ENCODE peak calls at places on chromosomes 1 and 21, in ten cellular contexts. One of them, this sample, is unnamed. For H3K36me3, the result is how much of the 10 kb centered on the place peaks cover.

GRCh38 chr1:161021959-161022332 is 994 bp upstream of the F11R start:
- DNase-seq in CD8-positive, alpha-beta T cell: no peak
- DNase-seq in uterus: no peak
- DNase-seq in IMR-90: peak
- DNase-seq in heart left ventricle: no peak
- DNase-seq in CD8-positive, alpha-beta memory T cell: no peak
- DNase-seq in cardiac muscle cell: no peak
- DNase-seq in breast epithelium: no peak
- DNase-seq in Peyer's patch: no peak
- DNase-seq in tibial artery: no peak
- DNase-seq in this sample: no peak

GRCh38 chr1:160197231-160197630 is 6.9 kb downstream of the CASQ1 start:
- DNase-seq in CD8-positive, alpha-beta memory T cell: no peak
- DNase-seq in IMR-90: no peak
- DNase-seq in Peyer's patch: no peak
- DNase-seq in tibial artery: peak
- DNase-seq in CD8-positive, alpha-beta T cell: no peak
- DNase-seq in breast epithelium: no peak
- DNase-seq in cardiac muscle cell: no peak
- DNase-seq in heart left ventricle: peak
- DNase-seq in uterus: no peak
- DNase-seq in this sample: no peak

GRCh38 chr1:64886877-64887276 is 79.5 kb downstream of the JAK1 start:
- DNase-seq in CD8-positive, alpha-beta memory T cell: no peak
- DNase-seq in heart left ventricle: no peak
- DNase-seq in tibial artery: no peak
- DNase-seq in IMR-90: no peak
- DNase-seq in CD8-positive, alpha-beta T cell: no peak
- DNase-seq in uterus: no peak
- DNase-seq in cardiac muscle cell: no peak
- DNase-seq in breast epithelium: no peak
- DNase-seq in Peyer's patch: no peak
- DNase-seq in this sample: no peak

GRCh38 chr21:16891821-16892220 is 621.0 kb upstream of the CXADR start:
- DNase-seq in cardiac muscle cell: no peak
- DNase-seq in Peyer's patch: no peak
- DNase-seq in CD8-positive, alpha-beta T cell: no peak
- DNase-seq in uterus: no peak
- DNase-seq in heart left ventricle: no peak
- DNase-seq in CD8-positive, alpha-beta memory T cell: no peak
- DNase-seq in breast epithelium: no peak
- DNase-seq in tibial artery: no peak
- DNase-seq in IMR-90: peak
- DNase-seq in this sample: peak

GRCh38 chr1:192954705-192955265 is 104.4 kb downstream of the UCHL5 start:
- DNase-seq in CD8-positive, alpha-beta T cell: no peak
- DNase-seq in CD8-positive, alpha-beta memory T cell: no peak
- DNase-seq in Peyer's patch: no peak
- DNase-seq in breast epithelium: no peak
- DNase-seq in heart left ventricle: no peak
- DNase-seq in IMR-90: no peak
- DNase-seq in tibial artery: no peak
- DNase-seq in uterus: no peak
- DNase-seq in cardiac muscle cell: no peak
- DNase-seq in this sample: no peak

GRCh38 chr1:243471026-243471685 is 215.3 kb downstream of the SDCCAG8 start:
- DNase-seq in IMR-90: no peak
- DNase-seq in heart left ventricle: no peak
- DNase-seq in CD8-positive, alpha-beta memory T cell: no peak
- DNase-seq in tibial artery: no peak
- DNase-seq in CD8-positive, alpha-beta T cell: no peak
- DNase-seq in uterus: no peak
- DNase-seq in Peyer's patch: no peak
- DNase-seq in breast epithelium: no peak
- DNase-seq in cardiac muscle cell: no peak
- DNase-seq in this sample: no peak

GRCh38 chr1:14345925-14346550 is 252.4 kb upstream of the KAZN start:
- DNase-seq in breast epithelium: no peak
- DNase-seq in CD8-positive, alpha-beta memory T cell: no peak
- DNase-seq in tibial artery: no peak
- DNase-seq in heart left ventricle: no peak
- DNase-seq in Peyer's patch: no peak
- DNase-seq in IMR-90: no peak
- DNase-seq in cardiac muscle cell: no peak
- DNase-seq in CD8-positive, alpha-beta T cell: no peak
- DNase-seq in uterus: no peak
- DNase-seq in this sample: peak

GRCh38 chr1:246782120-246782900 is 58.1 kb downstream of the SCCPDH start:
- DNase-seq in uterus: no peak
- DNase-seq in heart left ventricle: peak
- DNase-seq in Peyer's patch: no peak
- DNase-seq in breast epithelium: no peak
- DNase-seq in cardiac muscle cell: no peak
- DNase-seq in IMR-90: peak
- DNase-seq in CD8-positive, alpha-beta T cell: no peak
- DNase-seq in CD8-positive, alpha-beta memory T cell: no peak
- DNase-seq in tibial artery: peak
- DNase-seq in this sample: peak

GRCh38 chr1:179938752-179939151 is 15.9 kb upstream of the CEP350 start:
- DNase-seq in CD8-positive, alpha-beta T cell: no peak
- DNase-seq in cardiac muscle cell: peak
- DNase-seq in IMR-90: peak
- DNase-seq in CD8-positive, alpha-beta memory T cell: no peak
- DNase-seq in breast epithelium: no peak
- DNase-seq in uterus: no peak
- DNase-seq in Peyer's patch: no peak
- DNase-seq in heart left ventricle: no peak
- DNase-seq in tibial artery: no peak
- DNase-seq in this sample: no peak

DNA sequence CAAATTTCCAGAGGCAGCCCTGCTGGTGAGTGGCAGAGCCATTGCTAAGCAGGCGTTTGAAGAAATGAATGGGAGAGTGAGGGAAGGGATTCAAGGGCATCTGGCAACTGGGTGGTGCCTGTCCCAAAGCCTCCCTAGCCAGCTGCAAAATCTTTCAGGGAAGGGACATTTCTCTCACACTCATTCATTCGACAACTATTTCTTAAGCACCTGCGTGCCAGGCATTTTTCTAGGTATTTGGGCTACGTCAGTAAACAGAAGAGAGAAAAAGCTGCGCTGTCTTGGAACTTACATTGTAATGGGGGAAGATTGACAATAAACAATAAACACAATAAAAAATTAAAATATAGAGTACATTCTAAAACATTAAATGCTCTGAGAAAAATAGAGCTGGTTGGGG is 301.9 kb upstream of the USP24 start:
- DNase-seq in uterus: no peak
- DNase-seq in CD8-positive, alpha-beta T cell: no peak
- DNase-seq in tibial artery: no peak
- DNase-seq in heart left ventricle: no peak
- DNase-seq in Peyer's patch: no peak
- DNase-seq in breast epithelium: no peak
- DNase-seq in CD8-positive, alpha-beta memory T cell: no peak
- DNase-seq in IMR-90: no peak
- DNase-seq in cardiac muscle cell: no peak
- DNase-seq in this sample: no peak
- H3K36me3 ChIP-seq in uterus: under half
- H3K36me3 ChIP-seq in CD8-positive, alpha-beta T cell: under half
- H3K36me3 ChIP-seq in tibial artery: under half
- H3K36me3 ChIP-seq in heart left ventricle: under half
- H3K36me3 ChIP-seq in Peyer's patch: under half
- H3K36me3 ChIP-seq in breast epithelium: under half
- H3K36me3 ChIP-seq in CD8-positive, alpha-beta memory T cell: under half
- H3K36me3 ChIP-seq in IMR-90: under half
- H3K36me3 ChIP-seq in cardiac muscle cell: under half
- H3K36me3 ChIP-seq in this sample: under half

DNA sequence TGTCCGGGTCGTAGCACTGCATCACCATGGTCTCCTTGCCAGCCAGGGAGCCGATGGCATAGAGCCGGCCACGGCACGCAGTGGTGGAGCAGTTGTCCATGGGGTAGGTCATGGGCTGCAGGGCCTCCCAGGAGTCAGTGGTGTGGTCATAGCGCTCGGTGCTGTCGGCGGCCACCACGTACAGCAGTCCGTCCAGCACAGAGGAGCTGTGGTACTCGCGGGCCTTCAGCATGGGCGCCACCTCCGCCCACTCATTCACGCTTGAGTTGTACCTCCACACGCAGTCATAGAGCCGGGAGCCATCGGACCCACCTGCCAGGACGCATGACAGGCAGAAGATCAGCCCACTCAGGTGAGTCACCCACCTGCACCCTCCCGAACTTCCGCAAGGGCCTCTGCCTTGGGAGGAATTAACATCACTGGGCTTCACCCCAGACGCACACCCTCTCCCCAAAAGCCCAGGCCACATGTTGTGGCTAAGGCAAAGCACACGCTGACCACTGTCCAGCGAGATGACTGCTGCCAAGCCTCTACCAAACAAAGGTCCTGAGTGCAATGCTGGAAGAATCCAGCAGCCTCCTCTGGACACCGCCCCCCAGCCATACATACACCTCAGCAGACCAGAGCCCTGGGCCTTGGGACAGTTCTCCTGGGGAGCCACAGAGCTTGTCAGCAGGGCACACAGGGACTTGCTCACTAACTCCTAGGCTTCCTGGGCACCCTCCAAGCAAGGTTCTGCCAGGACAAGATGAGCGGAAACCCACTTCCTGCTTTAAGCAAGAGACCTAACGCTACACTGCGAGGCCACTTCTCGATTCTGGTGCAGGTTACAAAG is 3.3 kb downstream of the KLHL21 start:
- DNase-seq in cardiac muscle cell: no peak
- DNase-seq in Peyer's patch: peak
- DNase-seq in IMR-90: no peak
- DNase-seq in uterus: no peak
- DNase-seq in breast epithelium: no peak
- DNase-seq in heart left ventricle: no peak
- DNase-seq in tibial artery: no peak
- DNase-seq in CD8-positive, alpha-beta T cell: no peak
- DNase-seq in CD8-positive, alpha-beta memory T cell: peak
- DNase-seq in this sample: no peak
- H3K36me3 ChIP-seq in cardiac muscle cell: under half
- H3K36me3 ChIP-seq in Peyer's patch: under half
- H3K36me3 ChIP-seq in IMR-90: under half
- H3K36me3 ChIP-seq in uterus: under half
- H3K36me3 ChIP-seq in breast epithelium: under half
- H3K36me3 ChIP-seq in heart left ventricle: under half
- H3K36me3 ChIP-seq in tibial artery: half or more
- H3K36me3 ChIP-seq in CD8-positive, alpha-beta T cell: under half
- H3K36me3 ChIP-seq in CD8-positive, alpha-beta memory T cell: under half
- H3K36me3 ChIP-seq in this sample: under half

DNA sequence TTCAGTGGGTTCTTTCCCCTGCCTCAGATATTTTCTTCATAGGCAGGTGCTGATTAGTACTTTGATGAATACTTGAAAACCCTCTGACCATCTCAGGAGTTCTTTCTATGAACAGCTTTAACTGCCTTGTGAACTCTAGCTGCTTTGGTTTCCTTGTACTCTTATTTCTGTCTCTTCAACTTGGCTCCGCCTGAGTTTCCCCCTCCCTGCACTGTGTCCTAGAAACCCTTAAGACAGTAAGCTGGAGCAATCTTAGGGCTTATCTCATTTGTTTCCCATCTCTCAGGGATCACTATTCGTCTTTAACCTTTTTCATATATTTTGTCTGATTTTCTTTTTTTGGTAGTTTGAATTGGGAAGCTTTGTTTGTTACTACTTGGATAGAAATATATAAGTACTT is 99.1 kb downstream of the PKN2 start:
- DNase-seq in Peyer's patch: no peak
- DNase-seq in cardiac muscle cell: peak
- DNase-seq in breast epithelium: no peak
- DNase-seq in IMR-90: no peak
- DNase-seq in uterus: no peak
- DNase-seq in CD8-positive, alpha-beta T cell: no peak
- DNase-seq in heart left ventricle: no peak
- DNase-seq in tibial artery: no peak
- DNase-seq in CD8-positive, alpha-beta memory T cell: no peak
- DNase-seq in this sample: no peak
- H3K36me3 ChIP-seq in Peyer's patch: under half
- H3K36me3 ChIP-seq in cardiac muscle cell: under half
- H3K36me3 ChIP-seq in breast epithelium: under half
- H3K36me3 ChIP-seq in IMR-90: under half
- H3K36me3 ChIP-seq in uterus: under half
- H3K36me3 ChIP-seq in CD8-positive, alpha-beta T cell: under half
- H3K36me3 ChIP-seq in heart left ventricle: half or more
- H3K36me3 ChIP-seq in tibial artery: under half
- H3K36me3 ChIP-seq in CD8-positive, alpha-beta memory T cell: under half
- H3K36me3 ChIP-seq in this sample: under half

GRCh38 chr21:25906554-25906953 is 171.8 kb downstream of the GABPA start:
- DNase-seq in IMR-90: no peak
- DNase-seq in uterus: no peak
- DNase-seq in breast epithelium: no peak
- DNase-seq in CD8-positive, alpha-beta T cell: no peak
- DNase-seq in CD8-positive, alpha-beta memory T cell: no peak
- DNase-seq in heart left ventricle: no peak
- DNase-seq in cardiac muscle cell: no peak
- DNase-seq in Peyer's patch: no peak
- DNase-seq in tibial artery: no peak
- DNase-seq in this sample: no peak
- H3K36me3 ChIP-seq in IMR-90: under half
- H3K36me3 ChIP-seq in uterus: under half
- H3K36me3 ChIP-seq in breast epithelium: under half
- H3K36me3 ChIP-seq in CD8-positive, alpha-beta T cell: under half
- H3K36me3 ChIP-seq in CD8-positive, alpha-beta memory T cell: under half
- H3K36me3 ChIP-seq in heart left ventricle: under half
- H3K36me3 ChIP-seq in cardiac muscle cell: under half
- H3K36me3 ChIP-seq in Peyer's patch: under half
- H3K36me3 ChIP-seq in tibial artery: under half
- H3K36me3 ChIP-seq in this sample: under half

GRCh38 chr1:32773018-32773763 is 44.0 kb downstream of the YARS1 start:
- DNase-seq in cardiac muscle cell: peak
- DNase-seq in Peyer's patch: peak
- DNase-seq in CD8-positive, alpha-beta memory T cell: peak
- DNase-seq in uterus: peak
- DNase-seq in heart left ventricle: peak
- DNase-seq in IMR-90: peak
- DNase-seq in CD8-positive, alpha-beta T cell: peak
- DNase-seq in tibial artery: peak
- DNase-seq in breast epithelium: peak
- DNase-seq in this sample: peak
- H3K36me3 ChIP-seq in cardiac muscle cell: under half
- H3K36me3 ChIP-seq in Peyer's patch: under half
- H3K36me3 ChIP-seq in CD8-positive, alpha-beta memory T cell: under half
- H3K36me3 ChIP-seq in uterus: under half
- H3K36me3 ChIP-seq in heart left ventricle: half or more
- H3K36me3 ChIP-seq in IMR-90: under half
- H3K36me3 ChIP-seq in CD8-positive, alpha-beta T cell: under half
- H3K36me3 ChIP-seq in tibial artery: half or more
- H3K36me3 ChIP-seq in breast epithelium: under half
- H3K36me3 ChIP-seq in this sample: half or more

DNA sequence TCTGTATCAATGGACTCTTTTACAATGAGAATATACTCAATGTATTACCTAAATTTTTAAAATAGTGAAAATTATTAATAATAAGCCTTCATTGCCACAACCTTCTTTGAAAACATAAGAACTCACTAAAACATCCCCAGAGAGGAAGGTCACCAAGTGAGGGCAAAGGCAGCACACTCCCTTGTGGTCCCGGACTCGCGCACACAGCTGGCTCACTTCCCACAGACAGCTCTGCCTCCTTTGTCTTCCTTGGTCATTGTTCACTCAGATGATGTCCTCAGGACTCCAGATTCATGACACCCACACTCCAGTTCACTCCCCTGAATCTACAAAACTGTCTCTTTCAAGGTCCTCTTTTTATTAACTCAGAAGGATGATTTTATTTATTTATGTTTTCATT is 19.2 kb upstream of the UBR4 start:
- DNase-seq in uterus: no peak
- DNase-seq in breast epithelium: no peak
- DNase-seq in cardiac muscle cell: no peak
- DNase-seq in CD8-positive, alpha-beta memory T cell: no peak
- DNase-seq in CD8-positive, alpha-beta T cell: no peak
- DNase-seq in heart left ventricle: no peak
- DNase-seq in tibial artery: peak
- DNase-seq in Peyer's patch: no peak
- DNase-seq in IMR-90: no peak
- DNase-seq in this sample: no peak
- H3K36me3 ChIP-seq in uterus: under half
- H3K36me3 ChIP-seq in breast epithelium: under half
- H3K36me3 ChIP-seq in cardiac muscle cell: half or more
- H3K36me3 ChIP-seq in CD8-positive, alpha-beta memory T cell: half or more
- H3K36me3 ChIP-seq in CD8-positive, alpha-beta T cell: half or more
- H3K36me3 ChIP-seq in heart left ventricle: half or more
- H3K36me3 ChIP-seq in tibial artery: half or more
- H3K36me3 ChIP-seq in Peyer's patch: under half
- H3K36me3 ChIP-seq in IMR-90: half or more
- H3K36me3 ChIP-seq in this sample: half or more